ENCODE peak calls at places on chromosomes 11 and 22, in four cellular contexts. One of them, this sample, is unnamed.

GRCh38 chr11:1874406-1875092 is 17.1 kb downstream of the PRR33 start:
- DNase-seq in endothelial cell: no peak
- DNase-seq in IMR-90: no peak
- DNase-seq in fibroblast of pulmonary artery: no peak
- DNase-seq in this sample: no peak

GRCh38 chr11:122275513-122275912 is 159.5 kb upstream of the BLID start:
- DNase-seq in endothelial cell: no peak
- DNase-seq in IMR-90: no peak
- DNase-seq in fibroblast of pulmonary artery: no peak
- DNase-seq in this sample: no peak

GRCh38 chr11:13052130-13052541 is 43.0 kb downstream of the RASSF10 start:
- DNase-seq in endothelial cell: no peak
- DNase-seq in IMR-90: no peak
- DNase-seq in fibroblast of pulmonary artery: no peak
- DNase-seq in this sample: no peak

GRCh38 chr22:38347944-38348750 is 30.9 kb upstream of the CSNK1E start:
- DNase-seq in endothelial cell: no peak
- DNase-seq in IMR-90: peak
- DNase-seq in fibroblast of pulmonary artery: no peak
- DNase-seq in this sample: no peak

GRCh38 chr11:117734596-117734995 is 62.4 kb downstream of the DSCAML1 start:
- DNase-seq in endothelial cell: peak
- DNase-seq in IMR-90: no peak
- DNase-seq in fibroblast of pulmonary artery: no peak
- DNase-seq in this sample: no peak

GRCh38 chr11:29217901-29218300 is 798.9 kb downstream of the KCNA4 start:
- DNase-seq in endothelial cell: no peak
- DNase-seq in IMR-90: no peak
- DNase-seq in fibroblast of pulmonary artery: peak
- DNase-seq in this sample: no peak

GRCh38 chr11:61903845-61904244 is 12.5 kb upstream of the FADS3 start:
- DNase-seq in endothelial cell: no peak
- DNase-seq in IMR-90: no peak
- DNase-seq in fibroblast of pulmonary artery: no peak
- DNase-seq in this sample: no peak

GRCh38 chr11:66472054-66472453 is 5.3 kb downstream of the PELI3 start:
- DNase-seq in endothelial cell: no peak
- DNase-seq in IMR-90: no peak
- DNase-seq in fibroblast of pulmonary artery: no peak
- DNase-seq in this sample: no peak

GRCh38 chr11:66336234-66337102 is at the start of gene RIN1:
- DNase-seq in endothelial cell: peak
- DNase-seq in IMR-90: peak
- DNase-seq in fibroblast of pulmonary artery: peak
- DNase-seq in this sample: no peak

GRCh38 chr11:130649749-130650275 is 201.4 kb downstream of the ADAMTS15 start:
- DNase-seq in endothelial cell: no peak
- DNase-seq in IMR-90: no peak
- DNase-seq in fibroblast of pulmonary artery: no peak
- DNase-seq in this sample: no peak

GRCh38 chr11:115117931-115118479 is 386.2 kb downstream of the CADM1 start:
- DNase-seq in endothelial cell: no peak
- DNase-seq in IMR-90: no peak
- DNase-seq in fibroblast of pulmonary artery: no peak
- DNase-seq in this sample: no peak

GRCh38 chr11:117273550-117274289 is 17.4 kb upstream of the BACE1-AS start:
- DNase-seq in endothelial cell: no peak
- DNase-seq in IMR-90: peak
- DNase-seq in fibroblast of pulmonary artery: peak
- DNase-seq in this sample: no peak

GRCh38 chr11:72643547-72643946 is 30.7 kb downstream of the PDE2A start:
- DNase-seq in endothelial cell: no peak
- DNase-seq in IMR-90: no peak
- DNase-seq in fibroblast of pulmonary artery: peak
- DNase-seq in this sample: no peak

GRCh38 chr11:74417379-74417804 is 19.2 kb upstream of the PGM2L1 start:
- DNase-seq in endothelial cell: no peak
- DNase-seq in IMR-90: peak
- DNase-seq in fibroblast of pulmonary artery: no peak
- DNase-seq in this sample: no peak

GRCh38 chr11:133966924-133967598 is 10.3 kb upstream of the IGSF9B start:
- DNase-seq in endothelial cell: peak
- DNase-seq in IMR-90: no peak
- DNase-seq in fibroblast of pulmonary artery: no peak
- DNase-seq in this sample: peak

GRCh38 chr11:122933434-122933833 is 48.2 kb downstream of the BSX start:
- DNase-seq in endothelial cell: no peak
- DNase-seq in IMR-90: no peak
- DNase-seq in fibroblast of pulmonary artery: no peak
- DNase-seq in this sample: no peak

GRCh38 chr11:114400974-114401223 is 433 bp downstream of the RBM7 start:
- DNase-seq in endothelial cell: no peak
- DNase-seq in IMR-90: no peak
- DNase-seq in fibroblast of pulmonary artery: no peak
- DNase-seq in this sample: no peak

GRCh38 chr22:32996702-32997101 is 61.5 kb downstream of the SYN3 start:
- DNase-seq in endothelial cell: no peak
- DNase-seq in IMR-90: no peak
- DNase-seq in fibroblast of pulmonary artery: no peak
- DNase-seq in this sample: no peak

GRCh38 chr11:36345084-36345511 is 49.0 kb downstream of the PRR5L start:
- DNase-seq in endothelial cell: no peak
- DNase-seq in IMR-90: no peak
- DNase-seq in fibroblast of pulmonary artery: no peak
- DNase-seq in this sample: no peak

GRCh38 chr22:48089601-48090331 is 1327.3 kb downstream of the TBC1D22A start:
- DNase-seq in endothelial cell: no peak
- DNase-seq in IMR-90: no peak
- DNase-seq in fibroblast of pulmonary artery: peak
- DNase-seq in this sample: no peak

GRCh38 chr22:44389926-44390925 is 77.5 kb upstream of the SHISAL1 start:
- DNase-seq in endothelial cell: no peak
- DNase-seq in IMR-90: no peak
- DNase-seq in fibroblast of pulmonary artery: no peak
- DNase-seq in this sample: no peak

GRCh38 chr22:44887941-44888366 is 121.9 kb downstream of the PHF21B start:
- DNase-seq in endothelial cell: no peak
- DNase-seq in IMR-90: no peak
- DNase-seq in fibroblast of pulmonary artery: no peak
- DNase-seq in this sample: no peak

GRCh38 chr11:35343033-35343598 is 76.2 kb downstream of the SLC1A2 start:
- DNase-seq in endothelial cell: no peak
- DNase-seq in IMR-90: no peak
- DNase-seq in fibroblast of pulmonary artery: no peak
- DNase-seq in this sample: no peak

GRCh38 chr11:32888805-32889204 is 3.8 kb upstream of the QSER1 start:
- DNase-seq in endothelial cell: no peak
- DNase-seq in IMR-90: peak
- DNase-seq in fibroblast of pulmonary artery: peak
- DNase-seq in this sample: no peak

GRCh38 chr22:17774928-17775675 is 833 bp upstream of the BID start:
- DNase-seq in endothelial cell: no peak
- DNase-seq in IMR-90: no peak
- DNase-seq in fibroblast of pulmonary artery: no peak
- DNase-seq in this sample: no peak

GRCh38 chr22:19503869-19504268 is 20.3 kb downstream of the CLDN5 start:
- DNase-seq in endothelial cell: peak
- DNase-seq in IMR-90: no peak
- DNase-seq in fibroblast of pulmonary artery: no peak
- DNase-seq in this sample: no peak

GRCh38 chr22:36486619-36487384 is 5.4 kb upstream of the TXN2 start:
- DNase-seq in endothelial cell: peak
- DNase-seq in IMR-90: peak
- DNase-seq in fibroblast of pulmonary artery: peak
- DNase-seq in this sample: no peak

GRCh38 chr11:16403448-16403803 is 47.1 kb upstream of the SOX6 start:
- DNase-seq in endothelial cell: no peak
- DNase-seq in IMR-90: no peak
- DNase-seq in fibroblast of pulmonary artery: no peak
- DNase-seq in this sample: no peak

GRCh38 chr11:68565768-68566167 is 105.2 kb downstream of the PPP6R3 start:
- DNase-seq in endothelial cell: no peak
- DNase-seq in IMR-90: no peak
- DNase-seq in fibroblast of pulmonary artery: no peak
- DNase-seq in this sample: no peak

GRCh38 chr22:27641049-27641790 is 160.3 kb downstream of the MN1 start:
- DNase-seq in endothelial cell: no peak
- DNase-seq in IMR-90: peak
- DNase-seq in fibroblast of pulmonary artery: no peak
- DNase-seq in this sample: no peak

GRCh38 chr11:65649656-65650546 is 12.0 kb downstream of the SIPA1 start:
- DNase-seq in endothelial cell: no peak
- DNase-seq in IMR-90: no peak
- DNase-seq in fibroblast of pulmonary artery: no peak
- DNase-seq in this sample: no peak

GRCh38 chr22:46087816-46088277 is 62.5 kb upstream of the PPARA start:
- DNase-seq in endothelial cell: no peak
- DNase-seq in IMR-90: peak
- DNase-seq in fibroblast of pulmonary artery: peak
- DNase-seq in this sample: peak

GRCh38 chr11:72582206-72583176 is 91.7 kb downstream of the PDE2A start:
- DNase-seq in endothelial cell: no peak
- DNase-seq in IMR-90: no peak
- DNase-seq in fibroblast of pulmonary artery: no peak
- DNase-seq in this sample: no peak

GRCh38 chr22:20881231-20881630 is 22.4 kb downstream of the SNAP29 start:
- DNase-seq in endothelial cell: no peak
- DNase-seq in IMR-90: peak
- DNase-seq in fibroblast of pulmonary artery: no peak
- DNase-seq in this sample: no peak

GRCh38 chr11:64760759-64761417 is 1.1 kb upstream of the PYGM start:
- DNase-seq in endothelial cell: no peak
- DNase-seq in IMR-90: no peak
- DNase-seq in fibroblast of pulmonary artery: no peak
- DNase-seq in this sample: no peak

GRCh38 chr22:22682807-22683667 is 38.6 kb downstream of the GGTLC2 start:
- DNase-seq in endothelial cell: no peak
- DNase-seq in IMR-90: peak
- DNase-seq in fibroblast of pulmonary artery: peak
- DNase-seq in this sample: no peak

GRCh38 chr22:36350751-36351594 is 36.8 kb downstream of the MYH9 start:
- DNase-seq in endothelial cell: no peak
- DNase-seq in IMR-90: peak
- DNase-seq in fibroblast of pulmonary artery: no peak
- DNase-seq in this sample: no peak

GRCh38 chr11:47590026-47590861 is 3.8 kb downstream of the FAM180B start:
- DNase-seq in endothelial cell: no peak
- DNase-seq in IMR-90: no peak
- DNase-seq in fibroblast of pulmonary artery: no peak
- DNase-seq in this sample: no peak
- TF ChIP-seq CTCF in endothelial cell: no peak
- TF ChIP-seq CTCF in IMR-90: no peak
- TF ChIP-seq CTCF in fibroblast of pulmonary artery: no peak
- TF ChIP-seq CTCF in this sample: no peak

GRCh38 chr11:83746921-83747585 is 460.9 kb upstream of the CCDC90B start:
- DNase-seq in endothelial cell: no peak
- DNase-seq in IMR-90: no peak
- DNase-seq in fibroblast of pulmonary artery: no peak
- DNase-seq in this sample: no peak
- TF ChIP-seq CTCF in endothelial cell: no peak
- TF ChIP-seq CTCF in IMR-90: no peak
- TF ChIP-seq CTCF in fibroblast of pulmonary artery: no peak
- TF ChIP-seq CTCF in this sample: no peak

GRCh38 chr11:119205574-119206511 is at the start of gene CBL:
- DNase-seq in endothelial cell: peak
- DNase-seq in IMR-90: peak
- DNase-seq in fibroblast of pulmonary artery: peak
- DNase-seq in this sample: peak
- TF ChIP-seq CTCF in endothelial cell: peak
- TF ChIP-seq CTCF in IMR-90: peak
- TF ChIP-seq CTCF in fibroblast of pulmonary artery: peak
- TF ChIP-seq CTCF in this sample: peak

GRCh38 chr11:11988862-11989261 is 19.6 kb downstream of the DKK3 start:
- DNase-seq in endothelial cell: no peak
- DNase-seq in IMR-90: no peak
- DNase-seq in fibroblast of pulmonary artery: no peak
- DNase-seq in this sample: no peak

GRCh38 chr11:11989774-11990744 is 18.4 kb downstream of the DKK3 start:
- DNase-seq in endothelial cell: no peak
- DNase-seq in IMR-90: no peak
- DNase-seq in fibroblast of pulmonary artery: peak
- DNase-seq in this sample: no peak

GRCh38 chr11:11985954-11986949 is 22.2 kb downstream of the DKK3 start:
- DNase-seq in endothelial cell: no peak
- DNase-seq in IMR-90: no peak
- DNase-seq in fibroblast of pulmonary artery: no peak
- DNase-seq in this sample: no peak

GRCh38 chr11:11987503-11988022 is 20.9 kb downstream of the DKK3 start:
- DNase-seq in endothelial cell: no peak
- DNase-seq in IMR-90: peak
- DNase-seq in fibroblast of pulmonary artery: peak
- DNase-seq in this sample: no peak

GRCh38 chr11:11988099-11988651 is 20.3 kb downstream of the DKK3 start:
- DNase-seq in endothelial cell: no peak
- DNase-seq in IMR-90: peak
- DNase-seq in fibroblast of pulmonary artery: peak
- DNase-seq in this sample: no peak
- TF ChIP-seq CTCF in endothelial cell: no peak
- TF ChIP-seq CTCF in IMR-90: no peak
- TF ChIP-seq CTCF in fibroblast of pulmonary artery: no peak
- TF ChIP-seq CTCF in this sample: no peak

GRCh38 chr11:127074151-127074761 is 73.7 kb upstream of the KIRREL3 start:
- DNase-seq in endothelial cell: peak
- DNase-seq in IMR-90: peak
- DNase-seq in fibroblast of pulmonary artery: peak
- DNase-seq in this sample: no peak
- TF ChIP-seq CTCF in endothelial cell: no peak
- TF ChIP-seq CTCF in IMR-90: peak
- TF ChIP-seq CTCF in fibroblast of pulmonary artery: no peak
- TF ChIP-seq CTCF in this sample: peak

GRCh38 chr11:19598456-19598855 is 114.2 kb upstream of the NAV2 start:
- DNase-seq in endothelial cell: no peak
- DNase-seq in IMR-90: no peak
- DNase-seq in fibroblast of pulmonary artery: no peak
- DNase-seq in this sample: no peak
- TF ChIP-seq CTCF in endothelial cell: no peak
- TF ChIP-seq CTCF in IMR-90: no peak
- TF ChIP-seq CTCF in fibroblast of pulmonary artery: no peak
- TF ChIP-seq CTCF in this sample: no peak

GRCh38 chr22:42072606-42073330 is 1.3 kb upstream of the PHETA2 start:
- DNase-seq in endothelial cell: no peak
- DNase-seq in IMR-90: no peak
- DNase-seq in fibroblast of pulmonary artery: no peak
- DNase-seq in this sample: no peak
- TF ChIP-seq CTCF in endothelial cell: no peak
- TF ChIP-seq CTCF in IMR-90: no peak
- TF ChIP-seq CTCF in fibroblast of pulmonary artery: no peak
- TF ChIP-seq CTCF in this sample: no peak

This sample was measured in D721Med.